ENCODE peak calls at places on chromosomes 3 and 15, in six cellular contexts. K is left lung, F is body of pancreas, Y is cardiac fibroblast, W is choroid plexus epithelial cell, T is right lobe of liver. C is an unnamed sample.
A peak's percentile ranks its signal among the peaks of the same experiment; 100 is the strongest.

GRCh38 chr15:62739507-62739906 is 303.0 kb upstream of the TPM1 start:
- DNase-seq in K (no peak), F (no peak), Y (peak; percentile 61), W (no peak), T (no peak), C (no peak)

GRCh38 chr15:77112819-77113569 is 42.1 kb upstream of the TSPAN3 start:
- DNase-seq in K (no peak), F (no peak), Y (no peak), W (no peak), T (no peak), C (no peak)

GRCh38 chr3:82031576-82031975 is 270.1 kb upstream of the GBE1 start:
- DNase-seq in K (no peak), F (no peak), Y (no peak), W (no peak), T (no peak), C (no peak)

GRCh38 chr3:24101676-24102168 is 156.6 kb downstream of the NR1D2 start:
- DNase-seq in K (no peak), F (no peak), Y (no peak), W (no peak), T (no peak), C (no peak)

GRCh38 chr3:114481113-114481512 is 187.3 kb downstream of the TIGIT start:
- DNase-seq in K (no peak), F (no peak), Y (no peak), W (peak; percentile 34), T (no peak), C (no peak)

GRCh38 chr3:107581230-107581629 is 58.5 kb downstream of the BBX start:
- DNase-seq in K (no peak), F (no peak), Y (no peak), W (no peak), T (no peak), C (no peak)

GRCh38 chr3:131328739-131329138 is 52.8 kb upstream of the NUDT16 start:
- DNase-seq in K (no peak), F (no peak), Y (no peak), W (no peak), T (no peak), C (no peak)

GRCh38 chr3:193894121-193894863 is 241.7 kb upstream of the HES1 start:
- DNase-seq in K (peak; percentile 70), F (peak; percentile 35), Y (peak; percentile 10), W (no peak), T (no peak), C (no peak)

GRCh38 chr3:157512534-157512933 is 9.3 kb upstream of the VEPH1 start:
- DNase-seq in K (no peak), F (no peak), Y (no peak), W (no peak), T (no peak), C (no peak)

GRCh38 chr3:149013726-149014125 is 22.4 kb downstream of the GYG1 start:
- DNase-seq in K (no peak), F (no peak), Y (peak; percentile 69), W (peak; percentile 40), T (no peak), C (no peak)

GRCh38 chr3:18153571-18154173 is 271.5 kb downstream of the SATB1 start:
- DNase-seq in K (no peak), F (peak; percentile 15), Y (peak; percentile 90), W (peak; percentile 87), T (no peak), C (peak; percentile 70)

GRCh38 chr3:53255360-53255774 is 455 bp downstream of the TKT start:
- DNase-seq in K (no peak), F (peak; percentile 48), Y (peak; percentile 21), W (peak; percentile 40), T (peak; percentile 46), C (no peak)

GRCh38 chr3:85189731-85190130 is 230.9 kb downstream of the CADM2 start:
- DNase-seq in K (no peak), F (no peak), Y (no peak), W (no peak), T (no peak), C (no peak)

GRCh38 chr3:71753716-71754609 is at the start of gene GPR27:
- DNase-seq in K (no peak), F (peak; percentile 33), Y (peak; percentile 28), W (peak; percentile 35), T (peak; percentile 37), C (peak; percentile 35)

GRCh38 chr3:143002083-143002712 is 828 bp downstream of the U2SURP start:
- DNase-seq in K (no peak), F (no peak), Y (peak; percentile 49), W (peak; percentile 44), T (no peak), C (peak; percentile 39)

GRCh38 chr15:90187257-90187868 is 13.8 kb upstream of the SEMA4B start:
- DNase-seq in K (no peak), F (no peak), Y (no peak), W (no peak), T (no peak), C (no peak)
- H3K4me3 ChIP-seq in K (no peak overlapping the region), F (no peak overlapping the region), Y (no peak overlapping the region), W (no peak overlapping the region), T (no peak overlapping the region), C (no peak overlapping the region)

DNA sequence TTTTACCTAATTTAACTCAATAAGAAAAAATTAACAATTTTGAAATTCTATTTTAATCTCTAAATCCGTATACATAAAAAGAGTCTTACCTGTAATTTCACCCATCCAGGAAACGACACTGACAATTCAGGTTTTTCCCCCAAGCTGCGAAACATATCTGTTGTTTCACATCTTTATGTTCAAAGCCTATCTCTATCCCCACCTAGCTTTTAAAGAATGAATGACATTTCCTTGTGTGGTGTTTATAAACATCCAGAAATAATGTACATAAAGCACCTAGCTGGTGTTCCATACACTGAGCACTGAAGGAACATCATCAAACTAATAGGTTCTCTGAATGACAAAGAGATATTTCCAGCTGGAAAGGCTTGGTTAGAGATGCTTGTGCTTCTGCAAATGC is 867.8 kb downstream of the SQOR start:
- DNase-seq in K (no peak), F (no peak), Y (peak; percentile 9), W (no peak), T (no peak), C (peak; percentile 2)
- TF ChIP-seq CTCF in K (no peak), F (peak; percentile 27), Y (peak; percentile 5), W (no peak), T (peak; percentile 15), C (peak; percentile 11)

GRCh38 chr15:38479286-38479685 is 25.4 kb downstream of the FAM98B start:
- DNase-seq in K (no peak), F (no peak), Y (peak; percentile 27), W (no peak), T (no peak), C (no peak)
- H3K4me3 ChIP-seq in K (no peak overlapping the region), F (no peak overlapping the region), Y (no peak overlapping the region), W (no peak overlapping the region), T (no peak overlapping the region), C (no peak overlapping the region)

DNA sequence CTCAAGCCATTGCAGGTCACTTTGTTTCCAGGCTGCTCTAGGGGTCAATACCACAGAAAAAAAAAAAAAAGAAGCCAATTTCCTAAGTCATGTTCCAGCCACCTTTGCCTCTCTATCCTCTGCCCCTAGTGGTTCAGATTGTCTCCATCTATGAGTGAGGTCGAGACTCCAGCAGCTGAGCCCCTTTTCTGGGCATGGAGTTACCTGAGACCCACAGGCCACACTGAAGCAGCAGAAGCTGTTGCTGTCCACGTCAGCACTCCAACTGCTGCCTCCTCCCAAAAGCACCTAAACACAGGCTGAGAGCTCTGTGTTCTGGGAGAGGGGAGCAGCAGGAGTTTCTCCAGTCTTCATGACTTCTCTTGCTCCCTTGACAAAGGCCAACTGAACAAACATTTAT is 355.7 kb downstream of the RSL24D1 start:
- DNase-seq in K (no peak), F (no peak), Y (no peak), W (no peak), T (no peak), C (peak; percentile 3)
- TF ChIP-seq CTCF in K (no peak), F (no peak), Y (no peak), W (no peak), T (no peak), C (no peak)

GRCh38 chr15:31330836-31331235 is 4.2 kb downstream of the KLF13 start:
- DNase-seq in K (no peak), F (peak; percentile 48), Y (no peak), W (no peak), T (peak; percentile 25), C (no peak)

GRCh38 chr15:31328999-31329639 is 2.5 kb downstream of the KLF13 start:
- DNase-seq in K (peak; percentile 69), F (peak; percentile 66), Y (no peak), W (no peak), T (peak; percentile 51), C (peak; percentile 60)

GRCh38 chr15:31329640-31330010 is 3.0 kb downstream of the KLF13 start:
- DNase-seq in K (no peak), F (no peak), Y (no peak), W (no peak), T (peak; percentile 25), C (no peak)

GRCh38 chr15:31331389-31331788 is 4.8 kb downstream of the KLF13 start:
- DNase-seq in K (no peak), F (no peak), Y (no peak), W (no peak), T (peak; percentile 17), C (no peak)

GRCh38 chr15:31330111-31330785 is 3.6 kb downstream of the KLF13 start:
- DNase-seq in K (no peak), F (no peak), Y (no peak), W (no peak), T (peak; percentile 18), C (no peak)
- H3K4me3 ChIP-seq in K (peak overlapping the region; percentile 87), F (no peak overlapping the region), Y (peak overlapping the region; percentile 78), W (no peak overlapping the region), T (no peak overlapping the region), C (no peak overlapping the region)

GRCh38 chr3:78154521-78155186 is 1114.8 kb downstream of the ROBO2 start:
- DNase-seq in K (peak; percentile 15), F (no peak), Y (peak; percentile 33), W (peak; percentile 30), T (no peak), C (no peak)
- TF ChIP-seq CTCF in K (no peak), F (no peak), Y (no peak), W (no peak), T (no peak), C (no peak)

GRCh38 chr3:29335438-29335837 is 54.6 kb downstream of the RBMS3 start:
- DNase-seq in K (peak; percentile 85), F (peak; percentile 57), Y (peak; percentile 99), W (peak; percentile 99), T (peak; percentile 51), C (no peak)
- H3K4me3 ChIP-seq in K (peak overlapping the region; percentile 6), F (no peak overlapping the region), Y (peak overlapping the region; percentile 37), W (peak overlapping the region; percentile 47), T (no peak overlapping the region), C (no peak overlapping the region)

DNA sequence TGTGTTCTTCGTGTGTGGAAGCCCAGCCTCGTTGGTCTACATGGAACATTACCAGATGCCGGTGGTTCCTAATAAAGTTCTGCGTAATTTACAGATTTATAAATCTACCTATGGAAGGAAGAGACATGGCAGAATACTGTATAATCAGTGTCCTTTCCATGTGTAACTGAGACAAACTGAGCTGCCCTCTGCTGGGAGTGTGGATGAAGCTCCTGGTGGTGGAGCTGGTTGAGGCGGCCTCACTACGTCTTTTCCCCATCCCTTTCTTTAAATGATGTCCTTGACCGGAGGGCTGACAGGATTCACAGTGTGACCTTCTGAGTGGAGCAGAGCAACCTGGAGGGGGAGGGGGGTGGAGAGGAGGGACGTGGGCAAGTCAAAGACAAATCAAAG is 267.0 kb upstream of the CHRM5 start:
- DNase-seq in K (no peak), F (no peak), Y (no peak), W (peak; percentile 37), T (no peak), C (no peak)
- TF ChIP-seq CTCF in K (no peak), F (no peak), Y (peak; percentile 21), W (peak; percentile 49), T (no peak), C (no peak)